ENCODE peak calls at places on chromosome 1, in four cellular contexts. R, H, W and A are unnamed samples. For H3K36me3, the result is how much of the 10 kb centered on the place peaks cover.

GRCh38 chr1:78553859-78554258 is 63.1 kb downstream of the PTGFR start:
- DNase-seq in R (peak), H (peak), W (no peak), A (peak)

GRCh38 chr1:204212715-204213114 is 1.1 kb downstream of the GOLT1A start:
- DNase-seq in W (no peak), H (no peak), R (no peak), A (no peak)

GRCh38 chr1:80384037-80384830 is 1377.7 kb upstream of the ADGRL4 start:
- DNase-seq in W (peak), H (peak), R (no peak), A (no peak)

GRCh38 chr1:214143015-214143775 is 137.8 kb upstream of the SMYD2 start:
- DNase-seq in H (no peak), W (no peak), R (no peak), A (no peak)

GRCh38 chr1:60255565-60255964 is 182.0 kb upstream of the C1orf87 start:
- DNase-seq in H (no peak), W (peak), R (no peak), A (no peak)

GRCh38 chr1:160056648-160057169 is 13.3 kb downstream of the KCNJ10 start:
- DNase-seq in H (no peak), R (no peak), W (no peak), A (no peak)

GRCh38 chr1:84165566-84165965 is 21.5 kb downstream of the PRKACB start:
- DNase-seq in H (no peak), R (no peak), W (no peak), A (no peak)

GRCh38 chr1:10635385-10635896 is 160.7 kb downstream of the PEX14 start:
- DNase-seq in H (peak), W (peak), R (no peak), A (no peak)

GRCh38 chr1:31812158-31812829 is 3.5 kb downstream of the SPOCD1 start:
- DNase-seq in R (no peak), W (no peak), H (no peak), A (no peak)

GRCh38 chr1:10730985-10731384 is 65.5 kb downstream of the CASZ1 start:
- DNase-seq in H (peak), R (no peak), W (peak), A (no peak)

GRCh38 chr1:116826818-116827606 is 72.8 kb downstream of the CD2 start:
- DNase-seq in H (peak), R (no peak), W (no peak), A (no peak)

GRCh38 chr1:46205794-46206193 is 2.7 kb downstream of the LURAP1 start:
- DNase-seq in R (no peak), H (no peak), W (no peak), A (peak)

GRCh38 chr1:178498896-178499675 is 2.3 kb upstream of the CLEC20A start:
- DNase-seq in R (no peak), H (no peak), W (no peak), A (no peak)

GRCh38 chr1:26702680-26703038 is 6.8 kb downstream of the ARID1A start:
- DNase-seq in H (no peak), W (no peak), R (no peak), A (no peak)

GRCh38 chr1:229596961-229597699 is 28.8 kb downstream of the TAF5L start:
- DNase-seq in W (peak), R (no peak), H (peak), A (no peak)

GRCh38 chr1:160354388-160354985 is 11.3 kb downstream of the NCSTN start:
- DNase-seq in R (peak), W (peak), H (peak), A (no peak)

GRCh38 chr1:46181343-46182260 is 5.3 kb upstream of the P3R3URF start:
- DNase-seq in H (peak), R (no peak), W (peak), A (no peak)

GRCh38 chr1:113903496-113904291 is 905 bp downstream of the AP4B1 start:
- DNase-seq in R (no peak), W (peak), H (no peak), A (no peak)

GRCh38 chr1:67041836-67042503 is 12.0 kb downstream of the SLC35D1 start:
- DNase-seq in R (no peak), H (no peak), W (peak), A (no peak)

GRCh38 chr1:65359888-65360287 is 50.5 kb downstream of the DNAJC6 start:
- DNase-seq in R (no peak), H (no peak), W (no peak), A (no peak)

GRCh38 chr1:53826367-53826766 is 11.7 kb downstream of the NDC1 start:
- DNase-seq in H (peak), R (peak), W (peak), A (no peak)
- H3K36me3 ChIP-seq in H (under half), R (under half), W (under half), A (half or more)

GRCh38 chr1:205810448-205811157 is 2.4 kb downstream of the SLC41A1 start:
- DNase-seq in W (no peak), R (peak), H (peak), A (no peak)
- H3K4me3 ChIP-seq in W (no peak), R (no peak), H (peak), A (no peak)

GRCh38 chr1:154966111-154966510 is 4.4 kb downstream of the SHC1 start:
- DNase-seq in W (no peak), H (no peak), R (no peak), A (no peak)
- H3K36me3 ChIP-seq in W (under half), H (under half), R (under half), A (half or more)

DNA sequence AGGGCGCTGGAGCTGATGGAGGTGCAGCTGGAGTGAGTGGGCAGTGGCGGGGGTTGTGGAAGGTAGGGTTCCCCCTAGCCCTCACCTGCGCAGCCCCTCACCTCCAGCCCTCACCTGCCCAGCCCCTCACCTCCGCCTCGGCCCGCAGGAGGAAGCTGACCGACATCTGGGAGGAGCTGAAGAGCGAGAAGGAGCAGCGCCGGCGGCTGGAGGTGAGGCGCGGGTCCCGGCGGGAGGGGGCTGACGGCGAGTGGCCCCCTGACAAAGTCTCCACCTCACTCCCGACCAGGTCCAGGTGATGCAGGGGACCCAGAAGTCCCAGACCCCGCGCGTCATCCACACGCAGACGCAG is 2.7 kb downstream of the EVA1B start:
- DNase-seq in W (no peak), H (no peak), R (no peak), A (no peak)
- H3K4me3 ChIP-seq in W (peak), H (no peak), R (peak), A (no peak)

GRCh38 chr1:207810606-207811295 is 58.9 kb downstream of the CD46 start:
- DNase-seq in R (no peak), H (no peak), W (no peak), A (no peak)
- H3K36me3 ChIP-seq in R (under half), H (under half), W (under half), A (under half)

GRCh38 chr1:32980080-32980479 is 15.5 kb upstream of the RNF19B start:
- DNase-seq in R (no peak), W (no peak), H (no peak), A (no peak)
- H3K4me3 ChIP-seq in R (no peak), W (no peak), H (no peak), A (no peak)

DNA sequence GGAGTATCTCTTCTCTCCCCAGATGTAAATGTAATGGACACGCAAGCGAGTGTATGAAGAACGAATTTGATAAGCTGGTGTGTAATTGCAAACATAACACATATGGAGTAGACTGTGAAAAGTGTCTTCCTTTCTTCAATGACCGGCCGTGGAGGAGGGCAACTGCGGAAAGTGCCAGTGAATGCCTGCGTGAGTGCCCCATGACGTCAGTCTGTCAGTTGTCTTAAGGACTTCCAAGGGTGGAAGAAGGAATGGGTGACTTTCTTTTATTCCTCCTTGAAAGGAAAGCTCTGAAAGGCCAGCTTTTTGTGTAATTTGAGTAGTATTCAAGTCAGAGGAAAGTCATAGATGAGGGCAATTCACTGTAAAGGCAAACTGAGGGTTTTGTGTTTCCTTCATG is 75.6 kb upstream of the LAMC2 start:
- DNase-seq in H (no peak), W (no peak), R (peak), A (no peak)
- H3K36me3 ChIP-seq in H (under half), W (under half), R (under half), A (under half)

DNA sequence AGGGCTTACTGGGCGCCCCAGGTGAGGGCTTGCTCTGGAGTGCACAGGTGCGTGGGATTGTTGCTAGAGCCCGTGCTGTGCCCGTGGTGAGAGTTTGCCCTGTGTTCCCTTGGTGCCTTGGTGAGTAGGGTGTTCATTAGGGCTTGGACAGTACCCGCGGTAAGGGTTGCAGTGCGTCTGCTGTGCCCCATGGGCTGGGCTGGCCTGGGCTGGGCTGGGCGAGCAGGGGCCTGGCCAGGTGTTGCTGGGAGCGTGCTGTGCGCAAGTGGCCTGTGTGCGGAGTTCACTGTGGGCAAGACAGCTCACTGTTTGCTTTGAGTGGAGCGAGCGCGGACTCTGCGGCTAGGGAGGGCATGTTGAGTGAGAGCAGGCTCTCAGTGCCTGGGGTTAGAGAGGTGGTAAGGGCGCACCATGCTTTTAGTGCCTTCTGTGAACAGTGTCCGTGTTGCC is 724 bp downstream of the CR1L start:
- DNase-seq in R (no peak), W (no peak), H (no peak), A (no peak)
- H3K4me3 ChIP-seq in R (no peak), W (peak), H (peak), A (no peak)

DNA sequence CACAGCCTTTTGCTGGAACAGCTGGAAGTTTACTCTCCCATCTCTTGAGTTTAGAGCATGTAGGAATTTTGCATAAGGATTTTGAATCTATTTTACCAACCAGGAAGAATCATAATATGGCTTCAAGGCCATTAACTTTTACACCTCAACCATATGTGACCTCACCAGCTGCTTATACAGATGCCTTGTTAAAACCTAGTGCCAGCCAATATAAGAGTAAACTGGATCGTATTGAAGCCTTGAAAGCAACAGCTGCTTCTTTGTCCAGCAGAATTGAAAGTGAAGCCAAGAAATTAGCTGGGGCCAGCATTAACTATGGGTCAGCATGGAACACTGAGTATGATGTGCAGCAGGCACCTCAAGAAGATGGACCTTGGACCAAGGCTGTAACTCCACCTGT is 65.4 kb downstream of the CEP350 start:
- DNase-seq in R (no peak), H (no peak), W (no peak), A (no peak)
- H3K36me3 ChIP-seq in R (under half), H (half or more), W (under half), A (under half)